ENCODE peak calls at places on chromosomes 2 and 18, in eight cellular contexts. W is BE2C, J is astrocyte of the spinal cord, H is body of pancreas, F is hepatocyte, B is bronchial epithelial cell, K is kidney epithelial cell, I is heart left ventricle. M is an unnamed sample.

GRCh38 chr2:82827426-82827825 is 1631.7 kb downstream of the SUCLG1 start:
- DNase-seq in W (no peak), J (no peak), H (no peak), F (no peak), B (no peak), K (no peak), I (no peak), M (no peak)

GRCh38 chr18:63368611-63369010 is 1.6 kb upstream of the KDSR start:
- DNase-seq in W (no peak), J (no peak), H (no peak), F (no peak), B (no peak), K (no peak), I (no peak), M (no peak)

GRCh38 chr2:95366514-95366913 is 36.0 kb upstream of the FAHD2A start:
- DNase-seq in W (no peak), J (no peak), H (no peak), F (no peak), B (no peak), K (no peak), I (no peak), M (no peak)

GRCh38 chr18:5909130-5909529 is 13.8 kb upstream of the TMEM200C start:
- DNase-seq in W (no peak), J (no peak), H (no peak), F (no peak), B (no peak), K (no peak), I (no peak), M (no peak)

GRCh38 chr2:10161206-10161931 is 38.8 kb downstream of the RRM2 start:
- DNase-seq in W (no peak), J (peak), H (no peak), F (peak), B (peak), K (no peak), I (no peak), M (no peak)

GRCh38 chr2:121018136-121019057 is 266.6 kb downstream of the TFCP2L1 start:
- DNase-seq in W (no peak), J (peak), H (no peak), F (no peak), B (no peak), K (peak), I (peak), M (peak)

GRCh38 chr18:68735498-68736343 is 20.8 kb upstream of the TMX3 start:
- DNase-seq in W (no peak), J (peak), H (no peak), F (peak), B (peak), K (no peak), I (no peak), M (no peak)

GRCh38 chr2:144356402-144356801 is 163.5 kb downstream of the ZEB2 start:
- DNase-seq in W (no peak), J (no peak), H (no peak), F (no peak), B (no peak), K (no peak), I (no peak), M (no peak)

GRCh38 chr18:37471619-37472018 is 94.0 kb downstream of the CELF4 start:
- DNase-seq in W (no peak), J (no peak), H (no peak), F (no peak), B (no peak), K (no peak), I (no peak), M (peak)

DNA sequence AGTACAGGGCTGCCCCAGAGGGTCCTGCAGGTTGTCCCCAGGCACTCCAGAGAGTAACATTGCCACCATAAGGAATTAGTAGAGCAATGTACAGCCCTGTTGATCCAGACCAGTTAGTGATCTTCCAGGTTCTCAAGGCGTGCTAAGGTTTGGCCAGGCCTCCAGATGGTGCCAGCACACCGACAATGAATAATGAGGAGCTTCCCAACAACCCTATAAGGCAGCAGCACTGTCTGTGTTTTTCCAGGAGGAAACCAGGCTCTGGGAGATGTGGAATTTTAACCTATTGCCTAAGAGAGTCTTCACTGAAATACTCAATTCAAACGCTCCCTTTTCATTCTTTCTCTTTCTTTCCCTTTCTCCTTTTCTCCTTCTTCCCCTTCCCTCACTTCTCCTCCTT is 122.1 kb downstream of the MGAT5 start:
- DNase-seq in W (peak), J (peak), H (peak), F (peak), B (peak), K (no peak), I (no peak), M (peak)
- TF ChIP-seq CTCF in W (peak), J (peak), H (no peak), F (peak), B (peak), K (peak), I (peak), M (no peak)

GRCh38 chr2:171564463-171564862 is 42.2 kb downstream of the CYBRD1 start:
- DNase-seq in W (no peak), J (no peak), H (no peak), F (peak), B (no peak), K (no peak), I (no peak), M (no peak)

GRCh38 chr2:171566753-171567152 is 44.5 kb downstream of the CYBRD1 start:
- DNase-seq in W (no peak), J (no peak), H (no peak), F (no peak), B (no peak), K (no peak), I (no peak), M (no peak)

GRCh38 chr2:171566099-171566498 is 43.8 kb downstream of the CYBRD1 start:
- DNase-seq in W (no peak), J (no peak), H (no peak), F (no peak), B (no peak), K (no peak), I (no peak), M (no peak)

GRCh38 chr2:171571721-171572120 is 49.4 kb downstream of the CYBRD1 start:
- DNase-seq in W (no peak), J (no peak), H (no peak), F (no peak), B (no peak), K (no peak), I (no peak), M (no peak)

GRCh38 chr2:171568085-171568484 is 45.8 kb downstream of the CYBRD1 start:
- DNase-seq in W (no peak), J (no peak), H (no peak), F (no peak), B (peak), K (no peak), I (no peak), M (no peak)
- TF ChIP-seq CTCF in W (no peak), J (peak), H (no peak), F (no peak), B (no peak), K (no peak), I (no peak), M (no peak)

DNA sequence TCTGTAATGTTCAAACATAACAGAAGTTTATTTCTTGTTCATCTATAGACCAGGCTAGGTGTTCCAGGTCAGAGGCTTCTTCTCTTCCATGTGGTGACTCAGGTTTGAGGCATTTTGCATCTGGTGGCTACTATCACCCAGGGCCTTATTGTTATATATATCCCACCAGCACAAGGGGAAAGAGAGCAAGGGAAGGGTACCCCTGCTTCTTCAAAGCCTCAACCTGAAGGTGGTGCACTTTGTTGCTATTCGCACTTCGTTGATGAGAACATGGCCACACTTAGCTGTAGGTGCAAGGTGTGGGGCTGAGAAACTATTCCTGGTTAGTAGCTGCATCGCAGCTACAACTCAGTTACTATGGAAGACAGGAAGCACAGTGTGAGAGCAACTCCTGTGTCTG is 27.4 kb upstream of the SLC3A1 start:
- DNase-seq in W (no peak), J (no peak), H (no peak), F (no peak), B (no peak), K (no peak), I (no peak), M (no peak)
- TF ChIP-seq CTCF in W (peak), J (no peak), H (no peak), F (peak), B (no peak), K (peak), I (no peak), M (no peak)

DNA sequence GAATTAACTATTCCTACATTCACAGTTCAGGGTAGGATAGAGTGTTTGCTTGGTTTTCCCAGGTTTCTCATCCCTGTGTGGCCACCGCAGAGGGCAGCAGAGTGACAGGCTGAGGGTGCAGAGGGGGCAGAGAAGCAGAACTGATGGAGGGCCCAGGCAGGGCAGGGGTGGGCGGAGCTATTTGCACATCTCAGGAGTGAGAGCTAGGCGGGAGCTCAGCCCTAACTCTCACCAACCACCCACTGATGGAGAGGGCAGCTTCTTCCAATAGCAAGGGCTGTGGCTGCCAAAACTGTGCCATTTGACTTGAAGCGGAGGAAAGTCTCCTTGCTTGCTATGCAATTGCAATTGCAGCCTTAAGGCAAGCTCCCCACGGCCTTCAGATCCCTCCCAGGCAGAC is 12.0 kb upstream of the DARS1 start:
- DNase-seq in W (peak), J (no peak), H (no peak), F (peak), B (no peak), K (no peak), I (peak), M (peak)
- TF ChIP-seq CTCF in W (peak), J (peak), H (no peak), F (peak), B (no peak), K (peak), I (no peak), M (no peak)

GRCh38 chr2:231410293-231411004 is 14.9 kb downstream of the B3GNT7 start:
- DNase-seq in W (no peak), J (no peak), H (no peak), F (no peak), B (no peak), K (no peak), I (peak), M (no peak)
- TF ChIP-seq CTCF in W (peak), J (peak), H (no peak), F (peak), B (peak), K (peak), I (no peak), M (peak)

DNA sequence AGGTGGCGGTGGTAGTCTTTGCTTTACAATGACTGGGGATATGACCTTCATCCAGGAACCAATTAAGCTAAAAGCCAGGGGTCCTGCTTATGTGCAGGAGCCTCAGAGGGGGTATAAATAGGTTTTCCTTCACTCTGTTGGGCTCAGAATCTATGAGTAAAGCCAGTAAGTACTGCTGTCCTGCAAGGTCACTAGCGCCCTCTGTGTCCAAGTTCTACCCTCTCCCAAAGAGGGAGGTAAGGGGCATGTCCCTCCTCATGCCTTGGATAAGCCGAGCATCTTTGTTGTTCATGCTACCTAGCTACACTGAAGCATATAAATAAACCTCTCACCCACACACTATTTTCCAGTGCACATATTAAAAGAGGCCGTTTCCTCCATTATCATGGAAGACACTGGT is 79.4 kb downstream of the SPRED2 start:
- DNase-seq in W (no peak), J (no peak), H (no peak), F (no peak), B (no peak), K (no peak), I (no peak), M (no peak)
- TF ChIP-seq CTCF in W (peak), J (peak), H (no peak), F (no peak), B (no peak), K (no peak), I (no peak), M (no peak)

DNA sequence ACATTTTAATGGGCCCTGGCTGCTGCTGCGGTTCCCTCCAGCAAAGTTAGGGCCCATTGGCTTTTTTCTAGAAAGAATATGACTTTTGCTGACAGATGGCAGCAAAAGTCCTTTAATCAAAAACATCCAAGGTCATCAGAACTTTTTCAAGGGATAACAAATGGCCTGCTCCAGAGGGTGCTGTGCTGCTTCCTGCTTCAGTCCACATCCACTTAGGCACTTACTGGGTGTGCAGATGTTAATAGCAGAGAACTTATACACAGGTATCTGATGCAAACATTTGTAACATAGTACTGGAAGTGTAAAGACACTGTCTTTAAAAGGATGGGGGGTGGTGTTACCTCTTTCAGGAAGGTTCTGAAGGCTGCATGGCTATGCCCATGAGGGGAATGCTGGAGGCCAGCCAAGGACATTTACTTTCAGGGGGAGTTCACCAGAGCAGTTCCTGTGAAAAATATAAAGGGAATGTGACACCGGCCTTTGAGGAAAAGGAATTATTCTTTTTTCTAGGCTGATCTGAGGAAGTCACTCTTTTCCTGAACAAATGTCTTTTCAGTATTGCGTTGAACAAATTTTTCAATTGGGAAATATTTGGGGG is 5.6 kb downstream of the HOXD8 start:
- DNase-seq in W (no peak), J (peak), H (no peak), F (no peak), B (no peak), K (no peak), I (no peak), M (no peak)
- TF ChIP-seq CTCF in W (no peak), J (no peak), H (no peak), F (no peak), B (no peak), K (peak), I (no peak), M (no peak)

GRCh38 chr2:149329470-149330126 is 789 bp upstream of the LYPD6 start:
- DNase-seq in W (peak), J (peak), H (peak), F (peak), B (peak), K (no peak), I (peak), M (peak)
- TF ChIP-seq CTCF in W (no peak), J (no peak), H (no peak), F (no peak), B (no peak), K (peak), I (no peak), M (no peak)

GRCh38 chr2:138381373-138381772 is 120.2 kb upstream of the SPOPL start:
- DNase-seq in W (no peak), J (no peak), H (no peak), F (no peak), B (no peak), K (no peak), I (no peak), M (no peak)
- TF ChIP-seq CTCF in W (no peak), J (no peak), H (no peak), F (no peak), B (no peak), K (no peak), I (no peak), M (no peak)